ENCODE peak calls at places on chromosome 18, in nine cellular contexts. F is heart left ventricle; J is OCI-M1; K is amygdala; A is activated CD4-positive, alpha-beta T cell treated with anti-CD3 and anti-CD28 coated beads, Interleukin-2, amount 50 U/mL, for 48 hours; M is dermis blood vessel endothelial cell; V is cardiac fibroblast; L is HT-29; H is NCI-H526 treated with DMSO at 0.1 percent for 48 hours. C is an unnamed sample.

GRCh38 chr18:77405096-77405495 is 155.4 kb downstream of the GALR1 start:
- DNase-seq in F (no peak), J (no peak), K (no peak), A (no peak), M (no peak), V (no peak), L (no peak), H (no peak), C (no peak)

GRCh38 chr18:23231340-23232021 is 96.2 kb downstream of the CABLES1 start:
- DNase-seq in F (peak), J (peak), K (no peak), A (peak), M (peak), V (peak), L (no peak), H (no peak), C (peak)

GRCh38 chr18:3265564-3266033 is 3.7 kb downstream of the MYL12B start:
- DNase-seq in F (no peak), J (peak), K (no peak), A (no peak), M (peak), V (peak), L (no peak), H (no peak), C (peak)

GRCh38 chr18:48455555-48456478 is 46.6 kb upstream of the ZBTB7C start:
- DNase-seq in F (no peak), J (peak), K (no peak), A (peak), M (no peak), V (peak), L (peak), H (no peak), C (peak)

GRCh38 chr18:3360211-3360610 is 89.8 kb upstream of the TGIF1 start:
- DNase-seq in F (no peak), J (no peak), K (peak), A (no peak), M (no peak), V (no peak), L (no peak), H (no peak), C (no peak)

GRCh38 chr18:56374005-56374655 is 264.3 kb downstream of the TXNL1 start:
- DNase-seq in F (no peak), J (peak), K (no peak), A (no peak), M (no peak), V (no peak), L (no peak), H (no peak), C (peak)

GRCh38 chr18:56522826-56523225 is 115.6 kb downstream of the TXNL1 start:
- DNase-seq in F (no peak), J (no peak), K (no peak), A (no peak), M (no peak), V (no peak), L (no peak), H (no peak), C (peak)

GRCh38 chr18:55422456-55423185 is 165.4 kb downstream of the TCF4 start:
- DNase-seq in F (peak), J (no peak), K (no peak), A (no peak), M (peak), V (peak), L (no peak), H (peak), C (no peak)

GRCh38 chr18:37270666-37271052 is 294.9 kb downstream of the CELF4 start:
- DNase-seq in F (no peak), J (no peak), K (no peak), A (no peak), M (no peak), V (no peak), L (no peak), H (no peak), C (no peak)

GRCh38 chr18:45059695-45060094 is 379.0 kb downstream of the SETBP1 start:
- DNase-seq in F (no peak), J (peak), K (no peak), A (no peak), M (no peak), V (peak), L (no peak), H (no peak), C (peak)

GRCh38 chr18:55420665-55420964 is 167.4 kb downstream of the TCF4 start:
- DNase-seq in F (no peak), J (no peak), K (no peak), A (no peak), M (no peak), V (no peak), L (no peak), H (no peak), C (no peak)

GRCh38 chr18:8681196-8681595 is 24.2 kb upstream of the MTCL1 start:
- DNase-seq in F (no peak), J (peak), K (no peak), A (no peak), M (no peak), V (no peak), L (no peak), H (no peak), C (no peak)

C was measured in choroid plexus epithelial cell.